ENCODE peak calls at places on chromosomes 6 and 20, in nine cellular contexts. S is foreskin fibroblast, Q is GM23248, V is right lobe of liver, D is SJCRH30, U is AG04450, G is astrocyte, K is OCI-LY7, Y is cardiac muscle cell. O is an unnamed sample.

GRCh38 chr20:2822073-2822472 is 5.9 kb downstream of the TMEM239 start:
- DNase-seq in S (no peak), Q (peak; percentile 30), V (no peak), D (peak; percentile 75), U (no peak), G (peak; percentile 44), K (no peak), Y (no peak), O (no peak)

GRCh38 chr6:114989279-114989964 is 646.6 kb upstream of the HS3ST5 start:
- DNase-seq in S (no peak), Q (no peak), V (no peak), D (no peak), U (no peak), G (no peak), K (no peak), Y (no peak), O (no peak)

GRCh38 chr6:13431861-13432465 is 55.4 kb downstream of the GFOD1 start:
- DNase-seq in S (no peak), Q (peak; percentile 35), V (no peak), D (peak; percentile 14), U (no peak), G (peak; percentile 50), K (no peak), Y (no peak), O (no peak)

GRCh38 chr6:140731741-140732140 is 1357.3 kb upstream of the CITED2 start:
- DNase-seq in S (no peak), Q (no peak), V (no peak), D (no peak), U (no peak), G (no peak), K (no peak), Y (no peak), O (no peak)

GRCh38 chr6:90156861-90157260 is 139.8 kb downstream of the BACH2 start:
- DNase-seq in S (no peak), Q (no peak), V (no peak), D (no peak), U (no peak), G (no peak), K (no peak), Y (no peak), O (no peak)

GRCh38 chr20:26135325-26136110 is 438.9 kb upstream of the ZNF337 start:
- DNase-seq in S (no peak), Q (no peak), V (no peak), D (no peak), U (no peak), G (no peak), K (no peak), Y (no peak), O (no peak)

GRCh38 chr6:69802995-69803394 is 6.2 kb upstream of the LMBRD1 start:
- DNase-seq in S (no peak), Q (no peak), V (no peak), D (no peak), U (no peak), G (no peak), K (no peak), Y (no peak), O (no peak)

GRCh38 chr6:111804627-111805235 is 68.5 kb downstream of the FYN start:
- DNase-seq in S (peak; percentile 70), Q (peak; percentile 87), V (no peak), D (no peak), U (no peak), G (peak; percentile 94), K (no peak), Y (no peak), O (no peak)

GRCh38 chr6:150005761-150006651 is 19.3 kb downstream of the RAET1L start:
- DNase-seq in S (no peak), Q (no peak), V (no peak), D (peak; percentile 16), U (no peak), G (no peak), K (no peak), Y (no peak), O (no peak)

GRCh38 chr6:170134077-170135040 is 156.5 kb downstream of the DLL1 start:
- DNase-seq in S (no peak), Q (no peak), V (peak; percentile 48), D (peak; percentile 59), U (no peak), G (no peak), K (no peak), Y (no peak), O (no peak)

GRCh38 chr20:24529032-24529431 is 59.6 kb downstream of the SYNDIG1 start:
- DNase-seq in S (no peak), Q (no peak), V (no peak), D (no peak), U (no peak), G (no peak), K (no peak), Y (no peak), O (no peak)

GRCh38 chr6:2764610-2765165 is 505 bp upstream of the WRNIP1 start:
- DNase-seq in S (peak; percentile 60), Q (peak; percentile 92), V (peak; percentile 69), D (peak; percentile 68), U (no peak), G (peak; percentile 65), K (peak; percentile 53), Y (peak; percentile 39), O (no peak)

GRCh38 chr20:44516491-44516890 is 5.4 kb downstream of the SERINC3 start:
- DNase-seq in S (no peak), Q (peak; percentile 80), V (no peak), D (peak; percentile 21), U (no peak), G (no peak), K (no peak), Y (no peak), O (no peak)

GRCh38 chr6:7959453-7959852 is 48.9 kb upstream of the TXNDC5 start:
- DNase-seq in S (no peak), Q (no peak), V (no peak), D (no peak), U (no peak), G (no peak), K (no peak), Y (no peak), O (no peak)

GRCh38 chr20:20137851-20138250 is 85.5 kb downstream of the CFAP61 start:
- DNase-seq in S (no peak), Q (no peak), V (no peak), D (no peak), U (no peak), G (no peak), K (no peak), Y (no peak), O (no peak)

DNA sequence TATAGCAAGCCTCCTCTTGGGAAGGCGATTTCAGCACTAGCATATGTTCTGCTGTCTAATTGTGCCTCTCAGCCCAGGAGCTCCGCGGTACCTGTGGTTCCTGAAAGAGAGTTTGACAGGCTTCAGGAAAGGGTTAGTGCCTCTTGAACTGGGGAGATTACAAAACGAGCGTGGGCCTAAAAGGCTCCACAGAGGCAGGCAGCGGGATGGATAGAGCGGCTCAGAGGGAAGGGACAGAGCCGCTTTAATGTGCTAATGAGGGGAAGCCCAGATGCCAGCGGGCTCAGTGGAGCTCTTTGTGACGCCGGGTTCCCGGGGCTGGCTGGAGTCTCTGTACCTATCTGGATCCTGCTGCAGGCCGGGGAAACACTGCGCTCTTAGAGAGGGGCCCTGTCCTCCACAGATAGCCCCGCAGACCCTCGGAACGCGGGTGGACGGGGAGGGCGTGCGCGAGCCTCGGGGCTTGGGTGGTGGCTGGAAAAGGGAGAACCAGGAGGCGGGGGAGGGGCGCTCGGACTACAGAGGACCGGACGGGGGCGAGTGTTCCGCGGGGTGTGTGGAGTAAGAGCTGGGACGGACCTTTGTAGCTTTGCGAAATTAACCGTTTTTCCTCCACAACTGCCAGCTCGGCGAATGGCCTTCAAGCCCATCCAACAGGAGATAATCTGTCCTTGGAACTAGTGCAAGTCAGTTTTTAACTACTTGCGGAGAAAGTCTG is 12.9 kb downstream of the SLC35F1 start:
- DNase-seq in S (no peak), Q (peak; percentile 6), V (peak; percentile 63), D (no peak), U (no peak), G (no peak), K (no peak), Y (peak; percentile 80), O (no peak)
- H3K4me3 ChIP-seq in S (no peak overlapping the region), Q (no peak overlapping the region), V (no peak overlapping the region), D (no peak overlapping the region), U (no peak overlapping the region), G (peak overlapping the region; percentile 58), K (no peak overlapping the region), Y (peak overlapping the region; percentile 30), O (no peak overlapping the region)

DNA sequence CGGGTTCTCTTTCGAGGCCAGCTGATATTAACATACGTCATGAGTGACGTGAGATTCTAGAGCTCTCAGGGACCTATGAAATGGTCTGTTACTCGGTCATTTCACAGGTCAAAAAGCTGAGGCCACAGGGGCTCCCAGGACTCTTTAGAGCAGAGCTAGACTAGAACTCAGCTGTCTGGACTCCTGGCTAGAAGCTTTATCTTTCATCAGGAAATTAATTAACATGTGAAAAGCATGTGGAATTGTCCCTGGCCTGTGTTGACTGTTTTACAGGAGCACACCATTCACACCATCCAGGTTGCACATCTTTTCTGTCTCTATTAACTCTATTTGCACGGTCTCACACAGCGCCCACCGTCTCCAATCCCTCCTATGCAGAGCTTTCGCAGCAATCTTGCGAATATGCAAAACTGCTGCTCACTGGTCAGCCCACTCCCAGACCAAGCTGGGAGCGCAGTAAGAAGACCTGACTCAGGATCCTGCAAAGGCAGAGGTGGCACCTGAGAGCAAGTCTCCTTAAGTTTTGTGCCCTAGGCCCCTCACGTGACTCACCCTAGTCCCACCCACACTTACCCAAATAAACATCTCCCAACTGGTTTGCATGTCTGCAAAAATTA is 522.5 kb downstream of the CD83 start:
- DNase-seq in S (no peak), Q (no peak), V (no peak), D (no peak), U (no peak), G (no peak), K (no peak), Y (no peak), O (no peak)
- H3K4me3 ChIP-seq in S (no peak overlapping the region), Q (no peak overlapping the region), V (no peak overlapping the region), D (no peak overlapping the region), U (no peak overlapping the region), G (no peak overlapping the region), K (no peak overlapping the region), Y (no peak overlapping the region), O (no peak overlapping the region)

GRCh38 chr20:38159949-38160756 is 4.9 kb downstream of the TGM2 start:
- DNase-seq in S (no peak), Q (no peak), V (no peak), D (peak; percentile 40), U (no peak), G (no peak), K (no peak), Y (no peak), O (no peak)
- H3K4me3 ChIP-seq in S (no peak overlapping the region), Q (no peak overlapping the region), V (no peak overlapping the region), D (no peak overlapping the region), U (no peak overlapping the region), G (no peak overlapping the region), K (no peak overlapping the region), Y (no peak overlapping the region), O (no peak overlapping the region)

DNA sequence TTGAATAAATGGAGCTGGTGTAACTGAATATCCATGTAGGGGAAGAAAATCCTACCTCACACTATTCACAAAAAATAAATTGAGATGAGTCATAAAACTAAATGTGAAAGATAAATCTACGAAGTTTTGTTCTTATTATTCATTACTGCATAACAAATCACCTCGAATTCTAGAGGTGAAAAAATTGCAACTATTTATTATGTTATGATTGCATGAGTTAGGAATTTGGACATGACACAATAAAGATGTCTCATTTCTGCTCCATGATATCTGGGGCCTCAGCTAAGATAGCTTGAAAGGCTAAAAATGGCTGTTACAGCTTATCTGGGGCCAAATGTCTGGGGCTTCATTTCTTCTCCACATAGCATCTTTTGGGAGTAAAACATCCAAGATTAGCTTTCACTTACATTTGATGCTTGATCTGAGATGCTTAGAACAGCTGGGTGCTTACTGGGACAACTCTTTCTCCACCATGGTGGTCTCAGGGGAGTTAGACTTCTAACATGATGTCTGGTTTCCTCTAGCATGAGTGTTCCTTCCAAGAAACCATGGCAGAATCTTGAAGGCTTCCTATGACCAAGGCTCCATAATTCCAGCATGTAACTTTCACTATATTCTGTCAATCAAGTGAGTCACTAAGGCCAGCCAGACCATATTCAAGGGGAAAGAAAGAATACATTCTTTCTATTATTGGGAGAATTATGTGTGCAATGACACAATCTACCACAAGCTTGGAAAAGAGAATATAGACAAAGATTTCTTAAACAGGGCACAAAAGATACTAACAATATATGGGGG is 30.1 kb downstream of the OR2B6 start:
- DNase-seq in S (no peak), Q (peak; percentile 14), V (no peak), D (no peak), U (no peak), G (peak; percentile 20), K (no peak), Y (no peak), O (no peak)
- H3K4me3 ChIP-seq in S (no peak overlapping the region), Q (no peak overlapping the region), V (no peak overlapping the region), D (no peak overlapping the region), U (no peak overlapping the region), G (no peak overlapping the region), K (no peak overlapping the region), Y (no peak overlapping the region), O (no peak overlapping the region)